ENCODE peak calls at places on chromosomes 6 and 20, in four cellular contexts. One of them, this sample, is unnamed.

GRCh38 chr20:64038579-64039292 is 2.8 kb downstream of the C20orf204 start:
- DNase-seq in transverse colon: peak
- DNase-seq in ovary: peak
- DNase-seq in lower leg skin: peak
- DNase-seq in this sample: no peak

GRCh38 chr20:37290158-37290810 is 829 bp downstream of the MANBAL start:
- DNase-seq in ovary: no peak
- DNase-seq in transverse colon: no peak
- DNase-seq in lower leg skin: no peak
- DNase-seq in this sample: no peak

GRCh38 chr20:37513764-37514359 is 7.2 kb upstream of the NNAT start:
- DNase-seq in lower leg skin: peak
- DNase-seq in ovary: no peak
- DNase-seq in transverse colon: no peak
- DNase-seq in this sample: no peak

GRCh38 chr20:51337126-51337805 is 205.3 kb downstream of the NFATC2 start:
- DNase-seq in lower leg skin: no peak
- DNase-seq in ovary: no peak
- DNase-seq in transverse colon: no peak
- DNase-seq in this sample: no peak

GRCh38 chr20:53276143-53276542 is 304.0 kb downstream of the TSHZ2 start:
- DNase-seq in transverse colon: no peak
- DNase-seq in ovary: no peak
- DNase-seq in lower leg skin: peak
- DNase-seq in this sample: no peak

GRCh38 chr6:112180095-112180820 is 74.1 kb downstream of the LAMA4 start:
- DNase-seq in transverse colon: peak
- DNase-seq in ovary: no peak
- DNase-seq in lower leg skin: no peak
- DNase-seq in this sample: no peak

GRCh38 chr20:37461376-37461775 is 59.7 kb upstream of the NNAT start:
- DNase-seq in ovary: no peak
- DNase-seq in transverse colon: no peak
- DNase-seq in lower leg skin: no peak
- DNase-seq in this sample: no peak

GRCh38 chr6:68196645-68197044 is 438.4 kb upstream of the ADGRB3 start:
- DNase-seq in transverse colon: no peak
- DNase-seq in lower leg skin: no peak
- DNase-seq in ovary: no peak
- DNase-seq in this sample: no peak

GRCh38 chr20:23214903-23215302 is 128.8 kb upstream of the CD93 start:
- DNase-seq in ovary: no peak
- DNase-seq in transverse colon: no peak
- DNase-seq in lower leg skin: peak
- DNase-seq in this sample: no peak

GRCh38 chr6:20134613-20135012 is 77.7 kb downstream of the MBOAT1 start:
- DNase-seq in lower leg skin: no peak
- DNase-seq in transverse colon: no peak
- DNase-seq in ovary: no peak
- DNase-seq in this sample: no peak

GRCh38 chr6:145423936-145424335 is 311.4 kb downstream of the EPM2A start:
- DNase-seq in transverse colon: no peak
- DNase-seq in lower leg skin: no peak
- DNase-seq in ovary: no peak
- DNase-seq in this sample: no peak

GRCh38 chr20:62042025-62042820 is 23.5 kb downstream of the TAF4 start:
- DNase-seq in ovary: peak
- DNase-seq in lower leg skin: no peak
- DNase-seq in transverse colon: no peak
- DNase-seq in this sample: no peak

GRCh38 chr6:13427346-13427745 is 60.1 kb downstream of the GFOD1 start:
- DNase-seq in ovary: no peak
- DNase-seq in lower leg skin: peak
- DNase-seq in transverse colon: no peak
- DNase-seq in this sample: no peak

GRCh38 chr6:138204792-138205384 is 13.4 kb downstream of the PBOV1 start:
- DNase-seq in transverse colon: no peak
- DNase-seq in lower leg skin: no peak
- DNase-seq in ovary: no peak
- DNase-seq in this sample: no peak

GRCh38 chr6:2429032-2429431 is 183.6 kb upstream of the GMDS start:
- DNase-seq in lower leg skin: no peak
- DNase-seq in transverse colon: no peak
- DNase-seq in ovary: no peak
- DNase-seq in this sample: no peak

GRCh38 chr20:4041748-4042411 is 26.5 kb upstream of the RNF24 start:
- DNase-seq in transverse colon: peak
- DNase-seq in lower leg skin: no peak
- DNase-seq in ovary: peak
- DNase-seq in this sample: peak

GRCh38 chr6:109867009-109867969 is 110.8 kb upstream of the GPR6 start:
- DNase-seq in transverse colon: no peak
- DNase-seq in ovary: peak
- DNase-seq in lower leg skin: peak
- DNase-seq in this sample: peak

GRCh38 chr20:63297371-63297781 is 4.4 kb downstream of the COL20A1 start:
- DNase-seq in lower leg skin: no peak
- DNase-seq in ovary: no peak
- DNase-seq in transverse colon: no peak
- DNase-seq in this sample: no peak

GRCh38 chr20:53100476-53100911 is 128.3 kb downstream of the TSHZ2 start:
- DNase-seq in ovary: no peak
- DNase-seq in lower leg skin: peak
- DNase-seq in transverse colon: no peak
- DNase-seq in this sample: no peak

GRCh38 chr20:61588356-61589054 is 336.4 kb downstream of the CDH4 start:
- DNase-seq in transverse colon: no peak
- DNase-seq in lower leg skin: no peak
- DNase-seq in ovary: no peak
- DNase-seq in this sample: no peak

GRCh38 chr20:61218886-61219480 is 33.1 kb upstream of the CDH4 start:
- DNase-seq in lower leg skin: no peak
- DNase-seq in ovary: no peak
- DNase-seq in transverse colon: no peak
- DNase-seq in this sample: no peak

GRCh38 chr20:60269571-60270162 is 311.4 kb downstream of the CDH26 start:
- DNase-seq in lower leg skin: no peak
- DNase-seq in transverse colon: no peak
- DNase-seq in ovary: no peak
- DNase-seq in this sample: no peak

GRCh38 chr20:20827992-20828597 is 115.7 kb upstream of the RALGAPA2 start:
- DNase-seq in transverse colon: no peak
- DNase-seq in ovary: no peak
- DNase-seq in lower leg skin: no peak
- DNase-seq in this sample: no peak

GRCh38 chr6:131368077-131368911 is 204.7 kb upstream of the ARG1 start:
- DNase-seq in transverse colon: peak
- DNase-seq in lower leg skin: no peak
- DNase-seq in ovary: peak
- DNase-seq in this sample: peak

GRCh38 chr20:53872561-53873248 is 197.7 kb downstream of the BCAS1 start:
- DNase-seq in ovary: no peak
- DNase-seq in transverse colon: no peak
- DNase-seq in lower leg skin: peak
- DNase-seq in this sample: no peak

GRCh38 chr20:36441027-36441414 is 100.3 kb upstream of the MYL9 start:
- DNase-seq in transverse colon: no peak
- DNase-seq in lower leg skin: no peak
- DNase-seq in ovary: no peak
- DNase-seq in this sample: no peak

GRCh38 chr6:132382630-132383175 is 18.6 kb downstream of the MOXD1 start:
- DNase-seq in transverse colon: no peak
- DNase-seq in ovary: no peak
- DNase-seq in lower leg skin: no peak
- DNase-seq in this sample: no peak

GRCh38 chr20:815914-816606 is 17.5 kb upstream of the FAM110A start:
- DNase-seq in lower leg skin: peak
- DNase-seq in transverse colon: peak
- DNase-seq in ovary: peak
- DNase-seq in this sample: peak

GRCh38 chr6:35737413-35738211 is 780 bp downstream of the ARMC12 start:
- DNase-seq in ovary: no peak
- DNase-seq in transverse colon: no peak
- DNase-seq in lower leg skin: no peak
- DNase-seq in this sample: no peak

GRCh38 chr6:27863962-27864905 is 48.0 kb downstream of the OR2B2 start:
- DNase-seq in lower leg skin: no peak
- DNase-seq in transverse colon: peak
- DNase-seq in ovary: peak
- DNase-seq in this sample: no peak

GRCh38 chr6:137148291-137149076 is 25.0 kb downstream of the IL22RA2 start:
- DNase-seq in ovary: no peak
- DNase-seq in transverse colon: no peak
- DNase-seq in lower leg skin: no peak
- DNase-seq in this sample: no peak

GRCh38 chr6:111427341-111428116 is 55.5 kb downstream of the REV3L start:
- DNase-seq in lower leg skin: no peak
- DNase-seq in ovary: no peak
- DNase-seq in transverse colon: no peak
- DNase-seq in this sample: no peak

GRCh38 chr6:119350202-119351004 is 842 bp upstream of the MAN1A1 start:
- DNase-seq in ovary: no peak
- DNase-seq in transverse colon: peak
- DNase-seq in lower leg skin: no peak
- DNase-seq in this sample: no peak

GRCh38 chr6:7249391-7249790 is 63.6 kb downstream of the SSR1 start:
- DNase-seq in ovary: no peak
- DNase-seq in transverse colon: no peak
- DNase-seq in lower leg skin: no peak
- DNase-seq in this sample: no peak

GRCh38 chr6:142702501-142703460 is 242.2 kb downstream of the HIVEP2 start:
- DNase-seq in transverse colon: peak
- DNase-seq in ovary: no peak
- DNase-seq in lower leg skin: peak
- DNase-seq in this sample: no peak
- TF ChIP-seq POLR2A in transverse colon: peak
- TF ChIP-seq POLR2A in ovary: no peak
- TF ChIP-seq POLR2A in lower leg skin: no peak
- TF ChIP-seq POLR2A in this sample: no peak

DNA sequence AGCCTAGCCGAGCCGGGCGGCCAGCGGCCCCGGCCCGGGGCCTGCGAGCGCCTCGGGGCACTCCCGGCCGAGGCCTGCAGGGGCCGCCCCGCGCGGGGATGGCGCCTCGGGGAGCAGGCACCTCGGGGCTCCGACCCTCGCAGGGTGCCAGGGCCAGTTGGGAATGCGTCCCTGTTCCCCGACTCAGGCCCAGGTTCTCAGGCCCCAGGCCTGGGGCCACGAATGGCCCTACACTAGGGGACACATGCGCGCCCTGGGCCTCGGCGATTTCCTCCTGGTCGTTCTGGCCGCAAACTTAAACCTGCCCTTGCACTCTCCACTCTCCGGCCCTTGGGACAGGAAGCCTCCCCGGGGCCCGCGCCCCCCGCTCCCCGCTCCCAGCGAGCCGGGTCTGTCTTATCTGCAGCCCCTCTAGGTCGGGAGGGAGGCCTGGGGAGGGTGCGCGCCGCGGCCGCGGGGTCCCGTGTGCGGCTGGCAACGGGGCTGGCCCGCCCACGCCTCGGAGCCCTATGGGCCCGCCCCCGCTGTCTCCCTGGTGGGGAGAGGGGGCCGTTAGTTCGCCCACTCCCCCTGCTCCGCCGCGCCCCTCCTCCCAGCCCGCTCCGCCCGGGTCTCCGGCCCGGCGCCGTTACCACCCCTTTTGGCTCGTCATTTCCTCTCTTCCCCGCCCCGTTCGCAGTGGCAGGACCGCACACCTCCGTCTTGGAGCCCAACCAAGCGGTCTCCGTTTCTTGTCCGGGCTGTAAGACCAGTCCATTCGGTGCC is 611 bp downstream of the NFYA start:
- DNase-seq in lower leg skin: peak
- DNase-seq in transverse colon: peak
- DNase-seq in ovary: peak
- DNase-seq in this sample: peak
- TF ChIP-seq POLR2A in lower leg skin: peak
- TF ChIP-seq POLR2A in transverse colon: peak
- TF ChIP-seq POLR2A in ovary: peak
- TF ChIP-seq POLR2A in this sample: peak

DNA sequence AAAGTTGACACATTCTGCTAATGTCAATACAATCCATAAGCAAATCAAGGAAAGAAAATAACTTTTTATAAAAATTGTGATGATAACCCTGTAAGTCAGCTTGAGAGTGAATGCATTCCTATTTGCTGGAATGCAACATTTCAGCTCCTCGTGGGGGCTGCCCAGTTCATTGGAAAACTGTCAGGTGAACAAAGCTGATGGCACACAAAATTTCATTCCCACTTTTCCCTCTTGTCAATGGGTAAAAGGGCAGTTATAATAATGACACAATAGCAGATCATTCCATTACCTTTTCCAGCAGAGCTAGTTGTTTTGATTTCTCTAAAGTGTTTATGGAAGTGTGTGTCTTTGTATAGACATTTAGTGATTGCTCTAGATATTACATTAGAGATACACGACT is 1124.6 kb upstream of the MAP3K7 start:
- DNase-seq in transverse colon: no peak
- DNase-seq in ovary: no peak
- DNase-seq in lower leg skin: no peak
- DNase-seq in this sample: no peak
- TF ChIP-seq POLR2A in transverse colon: no peak
- TF ChIP-seq POLR2A in ovary: no peak
- TF ChIP-seq POLR2A in lower leg skin: no peak
- TF ChIP-seq POLR2A in this sample: no peak

GRCh38 chr6:39215640-39216158 is 13.6 kb downstream of the KCNK5 start:
- DNase-seq in lower leg skin: no peak
- DNase-seq in ovary: no peak
- DNase-seq in transverse colon: peak
- DNase-seq in this sample: no peak

GRCh38 chr6:39214846-39215639 is 14.2 kb downstream of the KCNK5 start:
- DNase-seq in transverse colon: peak
- DNase-seq in lower leg skin: no peak
- DNase-seq in ovary: no peak
- DNase-seq in this sample: no peak

GRCh38 chr6:39217177-39217864 is 12.0 kb downstream of the KCNK5 start:
- DNase-seq in transverse colon: peak
- DNase-seq in lower leg skin: no peak
- DNase-seq in ovary: no peak
- DNase-seq in this sample: no peak

GRCh38 chr6:39213195-39213920 is 15.9 kb downstream of the KCNK5 start:
- DNase-seq in transverse colon: no peak
- DNase-seq in lower leg skin: no peak
- DNase-seq in ovary: no peak
- DNase-seq in this sample: no peak

GRCh38 chr6:39214120-39214813 is 15.0 kb downstream of the KCNK5 start:
- DNase-seq in transverse colon: no peak
- DNase-seq in ovary: no peak
- DNase-seq in lower leg skin: no peak
- DNase-seq in this sample: no peak
- TF ChIP-seq POLR2A in transverse colon: no peak
- TF ChIP-seq POLR2A in ovary: no peak
- TF ChIP-seq POLR2A in lower leg skin: no peak
- TF ChIP-seq POLR2A in this sample: no peak

GRCh38 chr6:33428891-33429744 is 9.3 kb downstream of the SYNGAP1 start:
- DNase-seq in transverse colon: no peak
- DNase-seq in ovary: no peak
- DNase-seq in lower leg skin: no peak
- DNase-seq in this sample: no peak
- TF ChIP-seq POLR2A in transverse colon: no peak
- TF ChIP-seq POLR2A in ovary: no peak
- TF ChIP-seq POLR2A in lower leg skin: no peak
- TF ChIP-seq POLR2A in this sample: no peak